ENCODE peak calls at places on chromosomes 5 and 9, in ten cellular contexts. One of them, this sample, is unnamed.

GRCh38 chr5:84290161-84290560 is 94.5 kb downstream of the EDIL3 start:
- DNase-seq in astrocyte of the spinal cord: peak; percentile 59
- DNase-seq in Kasumi-1: no peak
- DNase-seq in HCT116: no peak
- DNase-seq in GM12892: no peak
- DNase-seq in breast epithelium: no peak
- DNase-seq in OCI-LY7: no peak
- DNase-seq in NCI-H1436: no peak
- DNase-seq in heart right ventricle: no peak
- DNase-seq in stimulated activated CD4-positive, alpha-beta T cell treated with anti-CD3 and anti-CD28 coated beads, Interleukin-1b, Interleukin-23, amount 100 ng/mL, for 1 hour: no peak
- DNase-seq in this sample: no peak

GRCh38 chr5:176697929-176698520 is 50.7 kb downstream of the TSPAN17 start:
- DNase-seq in astrocyte of the spinal cord: no peak
- DNase-seq in Kasumi-1: no peak
- DNase-seq in HCT116: no peak
- DNase-seq in GM12892: no peak
- DNase-seq in breast epithelium: no peak
- DNase-seq in OCI-LY7: no peak
- DNase-seq in NCI-H1436: no peak
- DNase-seq in heart right ventricle: no peak
- DNase-seq in stimulated activated CD4-positive, alpha-beta T cell treated with anti-CD3 and anti-CD28 coated beads, Interleukin-1b, Interleukin-23, amount 100 ng/mL, for 1 hour: no peak
- DNase-seq in this sample: no peak

GRCh38 chr9:98491778-98492177 is 217.0 kb downstream of the GABBR2 start:
- DNase-seq in astrocyte of the spinal cord: peak; percentile 56
- DNase-seq in Kasumi-1: no peak
- DNase-seq in HCT116: no peak
- DNase-seq in GM12892: no peak
- DNase-seq in breast epithelium: no peak
- DNase-seq in OCI-LY7: no peak
- DNase-seq in NCI-H1436: no peak
- DNase-seq in heart right ventricle: no peak
- DNase-seq in stimulated activated CD4-positive, alpha-beta T cell treated with anti-CD3 and anti-CD28 coated beads, Interleukin-1b, Interleukin-23, amount 100 ng/mL, for 1 hour: no peak
- DNase-seq in this sample: no peak

GRCh38 chr9:23829580-23830458 is 3.8 kb upstream of the ELAVL2 start:
- DNase-seq in astrocyte of the spinal cord: peak; percentile 45
- DNase-seq in Kasumi-1: no peak
- DNase-seq in HCT116: no peak
- DNase-seq in GM12892: no peak
- DNase-seq in breast epithelium: no peak
- DNase-seq in OCI-LY7: no peak
- DNase-seq in NCI-H1436: no peak
- DNase-seq in heart right ventricle: no peak
- DNase-seq in stimulated activated CD4-positive, alpha-beta T cell treated with anti-CD3 and anti-CD28 coated beads, Interleukin-1b, Interleukin-23, amount 100 ng/mL, for 1 hour: no peak
- DNase-seq in this sample: no peak

GRCh38 chr5:33166522-33166921 is 274.2 kb upstream of the TARS1 start:
- DNase-seq in astrocyte of the spinal cord: no peak
- DNase-seq in Kasumi-1: no peak
- DNase-seq in HCT116: no peak
- DNase-seq in GM12892: no peak
- DNase-seq in breast epithelium: no peak
- DNase-seq in OCI-LY7: peak; percentile 29
- DNase-seq in NCI-H1436: no peak
- DNase-seq in heart right ventricle: no peak
- DNase-seq in stimulated activated CD4-positive, alpha-beta T cell treated with anti-CD3 and anti-CD28 coated beads, Interleukin-1b, Interleukin-23, amount 100 ng/mL, for 1 hour: no peak
- DNase-seq in this sample: no peak

GRCh38 chr9:107740088-107740980 is 250.8 kb upstream of the KLF4 start:
- DNase-seq in astrocyte of the spinal cord: no peak
- DNase-seq in Kasumi-1: no peak
- DNase-seq in HCT116: no peak
- DNase-seq in GM12892: no peak
- DNase-seq in breast epithelium: no peak
- DNase-seq in OCI-LY7: no peak
- DNase-seq in NCI-H1436: no peak
- DNase-seq in heart right ventricle: peak; percentile 20
- DNase-seq in stimulated activated CD4-positive, alpha-beta T cell treated with anti-CD3 and anti-CD28 coated beads, Interleukin-1b, Interleukin-23, amount 100 ng/mL, for 1 hour: no peak
- DNase-seq in this sample: no peak

GRCh38 chr9:37542895-37543294 is 33.3 kb downstream of the FBXO10 start:
- DNase-seq in astrocyte of the spinal cord: no peak
- DNase-seq in Kasumi-1: no peak
- DNase-seq in HCT116: no peak
- DNase-seq in GM12892: no peak
- DNase-seq in breast epithelium: no peak
- DNase-seq in OCI-LY7: no peak
- DNase-seq in NCI-H1436: no peak
- DNase-seq in heart right ventricle: no peak
- DNase-seq in stimulated activated CD4-positive, alpha-beta T cell treated with anti-CD3 and anti-CD28 coated beads, Interleukin-1b, Interleukin-23, amount 100 ng/mL, for 1 hour: no peak
- DNase-seq in this sample: no peak

GRCh38 chr5:131275996-131276535 is 12.2 kb downstream of the CDC42SE2 start:
- DNase-seq in astrocyte of the spinal cord: no peak
- DNase-seq in Kasumi-1: no peak
- DNase-seq in HCT116: no peak
- DNase-seq in GM12892: no peak
- DNase-seq in breast epithelium: no peak
- DNase-seq in OCI-LY7: peak; percentile 29
- DNase-seq in NCI-H1436: no peak
- DNase-seq in heart right ventricle: no peak
- DNase-seq in stimulated activated CD4-positive, alpha-beta T cell treated with anti-CD3 and anti-CD28 coated beads, Interleukin-1b, Interleukin-23, amount 100 ng/mL, for 1 hour: no peak
- DNase-seq in this sample: no peak

GRCh38 chr5:107705390-107706014 is 34.8 kb upstream of the EFNA5 start:
- DNase-seq in astrocyte of the spinal cord: peak; percentile 69
- DNase-seq in Kasumi-1: no peak
- DNase-seq in HCT116: no peak
- DNase-seq in GM12892: no peak
- DNase-seq in breast epithelium: no peak
- DNase-seq in OCI-LY7: no peak
- DNase-seq in NCI-H1436: no peak
- DNase-seq in heart right ventricle: no peak
- DNase-seq in stimulated activated CD4-positive, alpha-beta T cell treated with anti-CD3 and anti-CD28 coated beads, Interleukin-1b, Interleukin-23, amount 100 ng/mL, for 1 hour: no peak
- DNase-seq in this sample: no peak

GRCh38 chr5:6728011-6728794 is 15.0 kb downstream of the TENT4A start:
- DNase-seq in astrocyte of the spinal cord: no peak
- DNase-seq in Kasumi-1: no peak
- DNase-seq in HCT116: no peak
- DNase-seq in GM12892: peak; percentile 68
- DNase-seq in breast epithelium: no peak
- DNase-seq in OCI-LY7: peak; percentile 84
- DNase-seq in NCI-H1436: peak; percentile 42
- DNase-seq in heart right ventricle: no peak
- DNase-seq in stimulated activated CD4-positive, alpha-beta T cell treated with anti-CD3 and anti-CD28 coated beads, Interleukin-1b, Interleukin-23, amount 100 ng/mL, for 1 hour: no peak
- DNase-seq in this sample: no peak

GRCh38 chr9:101437806-101438232 is 2.2 kb upstream of the ALDOB start:
- DNase-seq in astrocyte of the spinal cord: no peak
- DNase-seq in Kasumi-1: no peak
- DNase-seq in HCT116: no peak
- DNase-seq in GM12892: no peak
- DNase-seq in breast epithelium: no peak
- DNase-seq in OCI-LY7: no peak
- DNase-seq in NCI-H1436: no peak
- DNase-seq in heart right ventricle: peak; percentile 55
- DNase-seq in stimulated activated CD4-positive, alpha-beta T cell treated with anti-CD3 and anti-CD28 coated beads, Interleukin-1b, Interleukin-23, amount 100 ng/mL, for 1 hour: no peak
- DNase-seq in this sample: no peak

GRCh38 chr5:6791031-6791577 is 77.9 kb downstream of the TENT4A start:
- DNase-seq in astrocyte of the spinal cord: no peak
- DNase-seq in Kasumi-1: no peak
- DNase-seq in HCT116: no peak
- DNase-seq in GM12892: no peak
- DNase-seq in breast epithelium: no peak
- DNase-seq in OCI-LY7: no peak
- DNase-seq in NCI-H1436: no peak
- DNase-seq in heart right ventricle: no peak
- DNase-seq in stimulated activated CD4-positive, alpha-beta T cell treated with anti-CD3 and anti-CD28 coated beads, Interleukin-1b, Interleukin-23, amount 100 ng/mL, for 1 hour: no peak
- DNase-seq in this sample: no peak

GRCh38 chr5:58191451-58191850 is 268.4 kb downstream of the PLK2 start:
- DNase-seq in astrocyte of the spinal cord: no peak
- DNase-seq in Kasumi-1: no peak
- DNase-seq in HCT116: no peak
- DNase-seq in GM12892: no peak
- DNase-seq in breast epithelium: no peak
- DNase-seq in OCI-LY7: no peak
- DNase-seq in NCI-H1436: no peak
- DNase-seq in heart right ventricle: no peak
- DNase-seq in stimulated activated CD4-positive, alpha-beta T cell treated with anti-CD3 and anti-CD28 coated beads, Interleukin-1b, Interleukin-23, amount 100 ng/mL, for 1 hour: no peak
- DNase-seq in this sample: no peak

GRCh38 chr9:99109522-99109921 is 4.6 kb downstream of the TGFBR1 start:
- DNase-seq in astrocyte of the spinal cord: no peak
- DNase-seq in Kasumi-1: peak; percentile 92
- DNase-seq in HCT116: no peak
- DNase-seq in GM12892: no peak
- DNase-seq in breast epithelium: no peak
- DNase-seq in OCI-LY7: no peak
- DNase-seq in NCI-H1436: no peak
- DNase-seq in heart right ventricle: no peak
- DNase-seq in stimulated activated CD4-positive, alpha-beta T cell treated with anti-CD3 and anti-CD28 coated beads, Interleukin-1b, Interleukin-23, amount 100 ng/mL, for 1 hour: no peak
- DNase-seq in this sample: no peak

GRCh38 chr5:142576303-142576702 is 109.6 kb downstream of the FGF1 start:
- DNase-seq in astrocyte of the spinal cord: no peak
- DNase-seq in Kasumi-1: no peak
- DNase-seq in HCT116: no peak
- DNase-seq in GM12892: no peak
- DNase-seq in breast epithelium: no peak
- DNase-seq in OCI-LY7: no peak
- DNase-seq in NCI-H1436: no peak
- DNase-seq in heart right ventricle: no peak
- DNase-seq in stimulated activated CD4-positive, alpha-beta T cell treated with anti-CD3 and anti-CD28 coated beads, Interleukin-1b, Interleukin-23, amount 100 ng/mL, for 1 hour: no peak
- DNase-seq in this sample: no peak

GRCh38 chr9:69672828-69673640 is 863 bp upstream of the APBA1 start:
- DNase-seq in astrocyte of the spinal cord: peak; percentile 90
- DNase-seq in Kasumi-1: peak; percentile 80
- DNase-seq in HCT116: peak; percentile 77
- DNase-seq in GM12892: peak; percentile 61
- DNase-seq in breast epithelium: peak; percentile 54
- DNase-seq in OCI-LY7: peak; percentile 68
- DNase-seq in NCI-H1436: peak; percentile 83
- DNase-seq in heart right ventricle: peak; percentile 87
- DNase-seq in stimulated activated CD4-positive, alpha-beta T cell treated with anti-CD3 and anti-CD28 coated beads, Interleukin-1b, Interleukin-23, amount 100 ng/mL, for 1 hour: peak; percentile 46
- DNase-seq in this sample: peak; percentile 27

GRCh38 chr9:69877852-69878507 is 57.4 kb downstream of the CFAP95 start:
- DNase-seq in astrocyte of the spinal cord: peak; percentile 58
- DNase-seq in Kasumi-1: peak; percentile 30
- DNase-seq in HCT116: peak; percentile 22
- DNase-seq in GM12892: no peak
- DNase-seq in breast epithelium: no peak
- DNase-seq in OCI-LY7: peak; percentile 23
- DNase-seq in NCI-H1436: peak; percentile 26
- DNase-seq in heart right ventricle: no peak
- DNase-seq in stimulated activated CD4-positive, alpha-beta T cell treated with anti-CD3 and anti-CD28 coated beads, Interleukin-1b, Interleukin-23, amount 100 ng/mL, for 1 hour: no peak
- DNase-seq in this sample: no peak

GRCh38 chr9:131033269-131034224 is 24.6 kb downstream of the LAMC3 start:
- DNase-seq in astrocyte of the spinal cord: no peak
- DNase-seq in Kasumi-1: no peak
- DNase-seq in HCT116: no peak
- DNase-seq in GM12892: no peak
- DNase-seq in breast epithelium: no peak
- DNase-seq in OCI-LY7: no peak
- DNase-seq in NCI-H1436: no peak
- DNase-seq in heart right ventricle: no peak
- DNase-seq in stimulated activated CD4-positive, alpha-beta T cell treated with anti-CD3 and anti-CD28 coated beads, Interleukin-1b, Interleukin-23, amount 100 ng/mL, for 1 hour: no peak
- DNase-seq in this sample: no peak

GRCh38 chr5:16992006-16992405 is 55.9 kb upstream of the MYO10 start:
- DNase-seq in astrocyte of the spinal cord: peak; percentile 85
- DNase-seq in Kasumi-1: no peak
- DNase-seq in HCT116: no peak
- DNase-seq in GM12892: no peak
- DNase-seq in breast epithelium: no peak
- DNase-seq in OCI-LY7: no peak
- DNase-seq in NCI-H1436: no peak
- DNase-seq in heart right ventricle: no peak
- DNase-seq in stimulated activated CD4-positive, alpha-beta T cell treated with anti-CD3 and anti-CD28 coated beads, Interleukin-1b, Interleukin-23, amount 100 ng/mL, for 1 hour: no peak
- DNase-seq in this sample: no peak